ENCODE peak calls at places on chromosomes 11 and 22, in four cellular contexts. S is PC-9, P is HFF-Myc, L is endothelial cell. K is an unnamed sample.

GRCh38 chr11:36455658-36456111 is 54.4 kb downstream of the TRAF6 start:
- DNase-seq in S (peak), P (peak), L (no peak), K (peak)

GRCh38 chr22:37062366-37062655 is 10.8 kb downstream of the KCTD17 start:
- DNase-seq in P (no peak), L (no peak), S (no peak), K (no peak)

GRCh38 chr22:41201146-41201545 is 4.0 kb upstream of the L3MBTL2 start:
- DNase-seq in L (no peak), P (no peak), S (peak), K (no peak)

GRCh38 chr11:36164522-36165250 is 124.5 kb downstream of the COMMD9 start:
- DNase-seq in P (no peak), L (no peak), S (no peak), K (no peak)

GRCh38 chr11:36258730-36259360 is 30.4 kb downstream of the COMMD9 start:
- DNase-seq in L (peak), S (peak), P (peak), K (no peak)

GRCh38 chr11:103681855-103682254 is 354.6 kb upstream of the DDI1 start:
- DNase-seq in L (no peak), S (no peak), P (no peak), K (no peak)

GRCh38 chr11:110716361-110716760 is 4.1 kb upstream of the ARHGAP20 start:
- DNase-seq in L (no peak), S (no peak), P (no peak), K (no peak)

GRCh38 chr11:113736323-113736722 is 30.2 kb upstream of the TMPRSS5 start:
- DNase-seq in S (no peak), L (no peak), P (no peak), K (no peak)

GRCh38 chr11:45384711-45385241 is 98.6 kb upstream of the SYT13 start:
- DNase-seq in L (no peak), S (no peak), P (no peak), K (no peak)

GRCh38 chr22:33529424-33530113 is 390.7 kb downstream of the LARGE1 start:
- DNase-seq in P (no peak), S (no peak), L (no peak), K (no peak)

GRCh38 chr11:59706518-59707285 is 6.9 kb downstream of the OR10V1 start:
- DNase-seq in S (peak), L (peak), P (peak), K (no peak)

GRCh38 chr22:25840162-25840561 is 98.2 kb downstream of the MYO18B start:
- DNase-seq in L (no peak), S (no peak), P (no peak), K (no peak)

GRCh38 chr11:134642206-134642605 is 230.2 kb upstream of the B3GAT1 start:
- DNase-seq in P (no peak), L (no peak), S (no peak), K (peak)

GRCh38 chr11:98565311-98565710 is 455.4 kb upstream of the CNTN5 start:
- DNase-seq in P (no peak), S (no peak), L (no peak), K (no peak)

GRCh38 chr11:20088368-20089260 is 71.7 kb downstream of the DBX1 start:
- DNase-seq in S (no peak), L (no peak), P (no peak), K (no peak)

GRCh38 chr22:47996446-47996857 is 1234.0 kb downstream of the TBC1D22A start:
- DNase-seq in P (no peak), S (no peak), L (no peak), K (peak)

GRCh38 chr11:107179829-107180228 is 161.6 kb upstream of the GUCY1A2 start:
- DNase-seq in P (no peak), S (no peak), L (no peak), K (no peak)

GRCh38 chr11:112968988-112969714 is 7.9 kb downstream of the NCAM1 start:
- DNase-seq in P (no peak), L (no peak), S (no peak), K (no peak)

GRCh38 chr11:68523743-68524142 is 63.2 kb downstream of the PPP6R3 start:
- DNase-seq in S (no peak), L (no peak), P (no peak), K (no peak)

GRCh38 chr11:68525320-68525719 is 64.8 kb downstream of the PPP6R3 start:
- DNase-seq in L (no peak), S (no peak), P (no peak), K (no peak)

GRCh38 chr11:68524213-68524612 is 63.7 kb downstream of the PPP6R3 start:
- DNase-seq in S (no peak), L (no peak), P (peak), K (no peak)

GRCh38 chr11:68524681-68525080 is 64.1 kb downstream of the PPP6R3 start:
- DNase-seq in S (no peak), L (no peak), P (no peak), K (no peak)

DNA sequence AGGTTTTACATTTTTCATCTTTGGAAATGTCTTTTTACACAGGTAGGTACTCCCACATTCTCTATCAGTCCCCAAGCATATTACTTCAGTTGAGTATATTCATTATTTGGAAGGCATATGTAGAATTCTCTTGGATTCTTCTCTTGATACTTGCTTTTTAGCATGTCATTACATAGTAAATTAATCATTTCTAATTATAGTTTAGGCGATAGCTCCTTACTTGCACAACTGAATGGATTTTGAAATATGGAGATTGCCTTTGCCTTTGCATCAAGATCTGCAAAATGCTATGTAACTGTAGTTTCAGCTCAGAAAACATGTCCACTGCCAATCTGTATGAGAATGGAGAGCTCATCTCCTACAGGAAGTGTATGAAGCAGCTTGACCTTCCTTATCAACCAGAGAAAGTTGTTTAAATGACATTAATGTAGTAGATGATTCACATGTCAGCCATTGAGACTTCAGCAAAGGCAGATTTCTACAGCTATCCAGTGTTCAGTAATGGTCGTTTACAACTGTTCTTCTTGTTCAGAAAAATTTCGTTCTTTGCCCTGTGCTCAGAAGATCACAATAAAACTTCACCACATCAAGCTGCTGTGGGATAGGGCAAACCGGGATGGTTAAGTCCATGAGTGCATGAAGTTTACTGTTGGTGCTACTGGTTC is 61.5 kb downstream of the PPP6R3 start:
- DNase-seq in L (no peak), P (no peak), S (no peak), K (no peak)
- TF ChIP-seq CTCF in L (no peak), P (no peak), S (no peak), K (no peak)

DNA sequence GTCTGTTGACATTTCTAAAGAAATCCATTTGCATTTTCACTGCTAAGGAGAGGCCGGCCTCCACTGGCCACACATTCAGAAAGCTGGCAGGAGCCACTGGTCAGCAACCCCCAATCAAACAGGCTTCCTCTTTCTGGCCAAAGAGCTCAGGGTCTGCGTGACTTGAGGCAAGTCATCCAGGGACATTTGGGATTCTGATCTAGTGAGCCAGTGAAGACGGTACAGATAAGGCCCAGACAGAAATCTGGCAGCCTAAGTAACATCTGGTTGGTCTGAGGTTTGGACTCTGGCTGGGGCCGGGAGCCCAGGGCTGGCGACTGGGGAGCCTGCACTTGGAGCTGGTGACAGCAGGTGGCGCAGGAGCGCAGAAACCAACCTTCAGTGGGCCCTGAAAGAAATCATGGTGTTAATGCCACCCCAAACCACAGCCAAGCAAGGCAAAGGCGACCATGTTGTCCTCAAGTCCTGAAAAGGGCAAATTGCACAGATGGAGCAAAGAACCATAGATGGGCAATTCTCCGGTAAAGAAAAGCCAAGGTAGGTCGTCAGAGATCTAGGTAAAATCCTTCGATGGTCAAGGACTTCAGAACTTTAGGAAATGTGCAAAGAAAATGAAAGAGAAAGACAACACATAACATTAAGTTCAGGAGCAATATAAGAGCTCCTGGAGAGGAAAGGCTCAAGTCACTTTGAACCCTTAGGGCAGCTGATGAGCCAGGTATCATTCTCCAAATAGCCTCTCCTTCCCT is 99.4 kb upstream of the BLID start:
- DNase-seq in S (peak), L (peak), P (peak), K (peak)
- TF ChIP-seq CTCF in S (peak), L (peak), P (peak), K (peak)

DNA sequence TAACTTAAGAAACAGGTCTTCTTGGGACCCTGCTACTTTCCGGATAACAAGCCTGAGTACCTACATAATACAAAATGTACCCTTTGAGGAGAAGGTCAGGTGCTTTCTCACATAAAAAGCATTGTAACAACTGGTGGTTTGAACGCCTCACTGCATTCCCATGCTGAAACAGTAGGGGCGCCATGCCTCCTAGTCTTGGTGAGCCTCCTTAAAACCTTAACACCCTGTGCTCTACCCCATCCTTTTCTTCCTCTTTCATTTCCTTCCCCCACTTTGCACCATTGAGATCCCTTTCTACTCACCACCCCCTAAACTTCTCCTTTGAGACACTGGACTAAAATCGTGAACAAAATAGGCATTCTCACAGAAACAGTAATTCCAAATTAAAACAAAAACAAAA is 729.3 kb downstream of the NTM start:
- DNase-seq in S (no peak), L (peak), P (no peak), K (no peak)
- TF ChIP-seq CTCF in S (peak), L (peak), P (peak), K (peak)

GRCh38 chr11:69130586-69131566 is 24.9 kb upstream of the SMIM38 start:
- DNase-seq in S (no peak), P (no peak), L (no peak), K (no peak)

GRCh38 chr11:69133251-69133650 is 22.5 kb upstream of the SMIM38 start:
- DNase-seq in S (no peak), P (no peak), L (no peak), K (no peak)

GRCh38 chr11:69132301-69132670 is 23.4 kb upstream of the SMIM38 start:
- DNase-seq in L (no peak), S (no peak), P (no peak), K (no peak)

GRCh38 chr11:69129647-69130046 is 26.1 kb upstream of the SMIM38 start:
- DNase-seq in S (no peak), P (no peak), L (no peak), K (no peak)

GRCh38 chr11:69131644-69132300 is 24.0 kb upstream of the SMIM38 start:
- DNase-seq in S (peak), P (peak), L (peak), K (no peak)
- TF ChIP-seq CTCF in S (peak), P (peak), L (peak), K (peak)

DNA sequence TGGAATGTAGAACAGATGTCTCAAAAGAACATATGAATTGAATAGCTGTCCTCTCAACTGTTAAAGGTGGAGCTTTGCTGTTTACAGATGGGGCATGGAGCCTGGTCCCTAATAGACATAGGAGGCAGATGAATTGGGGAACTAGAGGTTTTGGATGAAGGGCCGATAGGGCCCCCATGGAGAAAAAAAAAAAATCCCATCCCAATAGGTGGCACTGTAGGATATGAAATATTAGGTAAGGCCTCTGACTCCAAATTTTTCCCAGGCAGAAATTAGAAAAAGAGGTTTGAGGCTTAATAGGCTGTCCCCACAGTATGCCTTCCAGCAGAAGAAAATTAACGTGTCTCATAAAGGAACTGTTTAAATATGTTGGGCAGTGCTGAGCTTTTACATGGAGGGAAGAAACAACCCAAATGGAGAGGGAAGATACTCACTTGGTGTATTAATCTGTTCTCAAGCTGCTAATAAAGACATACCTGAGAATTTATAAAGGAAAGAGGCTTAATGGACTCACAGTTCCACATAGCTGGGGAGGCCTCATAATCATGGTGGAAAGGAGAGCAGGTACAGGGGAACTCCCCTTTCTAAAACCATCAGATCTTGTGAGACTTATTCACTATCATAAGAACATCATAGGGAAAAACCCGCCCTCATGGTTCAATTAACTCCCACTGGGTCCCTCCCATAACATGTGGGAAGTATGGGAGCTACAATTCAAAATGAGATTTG is 30.1 kb upstream of the TMEM45B start:
- DNase-seq in L (no peak), P (no peak), S (no peak), K (no peak)
- TF ChIP-seq CTCF in L (no peak), P (no peak), S (peak), K (peak)

GRCh38 chr11:75025561-75025960 is 36.8 kb downstream of the NEU3 start:
- DNase-seq in S (no peak), P (no peak), L (no peak), K (no peak)
- TF ChIP-seq CTCF in S (no peak), P (no peak), L (no peak), K (no peak)

GRCh38 chr11:83608571-83608970 is 322.4 kb upstream of the CCDC90B start:
- DNase-seq in S (no peak), P (no peak), L (no peak), K (no peak)
- TF ChIP-seq CTCF in S (no peak), P (no peak), L (no peak), K (no peak)

DNA sequence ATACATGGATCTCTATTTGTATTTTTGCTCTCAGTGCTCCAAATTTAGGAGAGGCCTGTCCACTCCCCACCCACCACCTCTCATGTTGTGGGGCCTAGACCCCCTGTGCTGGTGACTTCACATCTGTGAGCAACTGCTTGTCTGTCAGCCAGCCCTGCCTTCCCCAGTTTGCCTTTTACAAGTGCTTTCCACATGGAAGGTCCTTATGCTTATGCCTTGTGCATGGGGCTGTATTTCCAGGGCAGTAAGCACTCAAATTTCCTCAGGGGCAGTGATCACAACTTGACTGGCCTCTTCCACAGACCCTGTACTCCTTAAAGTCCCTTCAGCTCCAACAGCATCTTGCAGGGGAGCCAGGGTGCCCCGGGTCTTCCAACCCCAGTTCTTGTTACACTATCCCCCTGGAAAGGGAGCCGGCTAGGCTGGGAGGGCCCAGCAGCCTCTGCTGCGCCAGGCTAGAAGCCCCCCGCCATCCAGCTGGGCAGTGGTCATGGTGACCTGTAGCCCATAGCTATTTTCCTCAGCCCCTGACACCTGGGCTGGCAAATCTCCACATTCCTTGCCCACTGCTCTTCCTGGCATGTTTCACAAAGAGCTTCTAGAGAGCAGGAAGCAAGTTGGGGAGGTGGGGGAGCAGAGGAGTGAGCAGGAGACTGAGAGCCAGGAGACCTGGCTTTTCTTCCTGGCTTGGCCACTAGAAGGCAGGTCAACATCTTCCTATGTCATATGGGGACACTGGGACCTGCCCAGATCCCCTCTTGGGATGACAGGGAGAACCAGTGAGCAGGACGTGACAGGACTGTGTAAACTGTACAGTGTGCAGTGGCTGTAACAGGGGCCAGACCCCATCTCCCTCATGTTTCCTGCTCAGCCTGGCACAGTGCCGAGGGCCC is 29.7 kb downstream of the GDPD5 start:
- DNase-seq in P (no peak), S (no peak), L (peak), K (peak)
- TF ChIP-seq CTCF in P (no peak), S (peak), L (no peak), K (no peak)

GRCh38 chr11:17978553-17979287 is 34.1 kb downstream of the SERGEF start:
- DNase-seq in L (peak), S (peak), P (no peak), K (no peak)
- TF ChIP-seq CTCF in L (peak), S (peak), P (peak), K (peak)

K was measured in type B pancreatic cell.